ENCODE peak calls at places on chromosomes 3 and 15, in five cellular contexts. Q is GM06990; G is cardiac muscle cell; K is COR-L47; B is activated T-cell treated with anti-CD3 and anti-CD28 coated beads, Interleukin-2, amount 50 U/mL, for 72 hours. F is an unnamed sample.

GRCh38 chr3:40780341-40780800 is 255.6 kb downstream of the ZNF621 start:
- DNase-seq in Q (no peak), K (no peak), G (peak; percentile 85), B (no peak), F (no peak)

GRCh38 chr3:100264242-100264641 is 3.5 kb downstream of the TBC1D23 start:
- DNase-seq in Q (no peak), G (no peak), B (no peak), K (no peak), F (no peak)

GRCh38 chr3:196184881-196185280 is 26.3 kb downstream of the ZDHHC19 start:
- DNase-seq in G (no peak), B (no peak), K (no peak), Q (no peak), F (no peak)

GRCh38 chr15:80234883-80235282 is 17.1 kb downstream of the CTXND1 start:
- DNase-seq in Q (peak; percentile 23), B (peak; percentile 32), G (peak; percentile 52), K (no peak), F (peak; percentile 59)

GRCh38 chr15:61175024-61175423 is 54.1 kb downstream of the RORA start:
- DNase-seq in Q (no peak), K (no peak), G (peak; percentile 21), B (no peak), F (no peak)

GRCh38 chr3:13546667-13547171 is 2.2 kb upstream of the FBLN2 start:
- DNase-seq in K (no peak), B (no peak), Q (no peak), G (peak; percentile 68), F (no peak)

GRCh38 chr3:101701696-101702634 is 15.4 kb upstream of the RPL24 start:
- DNase-seq in Q (no peak), B (no peak), K (no peak), G (no peak), F (peak; percentile 73)

GRCh38 chr3:150412599-150413069 is 4.5 kb downstream of the TSC22D2 start:
- DNase-seq in B (peak; percentile 5), K (no peak), G (peak; percentile 81), Q (peak; percentile 6), F (peak; percentile 63)

GRCh38 chr15:93378547-93378946 is 289.5 kb upstream of the RGMA start:
- DNase-seq in B (no peak), G (no peak), Q (no peak), K (peak; percentile 77), F (no peak)

GRCh38 chr3:126539558-126540250 is 15.7 kb downstream of the CHST13 start:
- DNase-seq in Q (no peak), B (no peak), K (no peak), G (no peak), F (no peak)

GRCh38 chr15:57382222-57382621 is 5.9 kb downstream of the CGNL1 start:
- DNase-seq in G (no peak), B (no peak), K (no peak), Q (no peak), F (peak; percentile 50)

GRCh38 chr3:13866406-13866965 is 13.4 kb downstream of the WNT7A start:
- DNase-seq in G (no peak), K (peak; percentile 26), B (peak; percentile 65), Q (no peak), F (peak; percentile 53)

GRCh38 chr3:55189359-55189801 is 261.5 kb upstream of the LRTM1 start:
- DNase-seq in G (peak; percentile 91), Q (no peak), B (no peak), K (no peak), F (no peak)

GRCh38 chr3:20480771-20481170 is 294.8 kb upstream of the SGO1 start:
- DNase-seq in G (peak; percentile 20), B (no peak), K (no peak), Q (no peak), F (no peak)

GRCh38 chr3:123883656-123884257 is 375 bp downstream of the MYLK start:
- DNase-seq in K (no peak), Q (no peak), G (peak; percentile 13), B (no peak), F (peak; percentile 40)

GRCh38 chr15:77659350-77660321 is 26.9 kb upstream of the LINGO1 start:
- DNase-seq in B (peak; percentile 50), K (peak; percentile 65), Q (no peak), G (peak; percentile 71), F (peak; percentile 86)

GRCh38 chr3:143443851-143444331 is 324.3 kb downstream of the CHST2 start:
- DNase-seq in K (peak; percentile 70), B (peak; percentile 59), G (peak; percentile 95), Q (no peak), F (no peak)

GRCh38 chr3:147392083-147392916 is 14.0 kb downstream of the ZIC4 start:
- DNase-seq in K (no peak), B (no peak), G (no peak), Q (no peak), F (peak; percentile 36)

F was measured in RPMI8226.